ENCODE peak calls at places on chromosomes 13 and 19, in seven cellular contexts. One of them, this sample, is unnamed.

GRCh38 chr13:73201601-73202000 is 142.8 kb downstream of the KLF5 start:
- DNase-seq in fibroblast of pulmonary artery: no peak
- DNase-seq in cardiac muscle cell: no peak
- DNase-seq in kidney tubule cell: peak
- DNase-seq in nephron progenitor cell: no peak
- DNase-seq in mesothelial cell of epicardium: no peak
- DNase-seq in tibial artery: no peak
- DNase-seq in this sample: no peak

GRCh38 chr13:47858678-47859050 is 142.4 kb downstream of the SUCLA2 start:
- DNase-seq in fibroblast of pulmonary artery: peak
- DNase-seq in cardiac muscle cell: no peak
- DNase-seq in kidney tubule cell: no peak
- DNase-seq in nephron progenitor cell: no peak
- DNase-seq in mesothelial cell of epicardium: no peak
- DNase-seq in tibial artery: no peak
- DNase-seq in this sample: no peak

GRCh38 chr13:50697746-50698526 is 145.6 kb downstream of the DLEU7 start:
- DNase-seq in fibroblast of pulmonary artery: no peak
- DNase-seq in cardiac muscle cell: no peak
- DNase-seq in kidney tubule cell: no peak
- DNase-seq in nephron progenitor cell: no peak
- DNase-seq in mesothelial cell of epicardium: no peak
- DNase-seq in tibial artery: no peak
- DNase-seq in this sample: no peak

GRCh38 chr19:44635581-44636438 is 7.9 kb upstream of the PVR start:
- DNase-seq in fibroblast of pulmonary artery: peak
- DNase-seq in cardiac muscle cell: no peak
- DNase-seq in kidney tubule cell: peak
- DNase-seq in nephron progenitor cell: no peak
- DNase-seq in mesothelial cell of epicardium: no peak
- DNase-seq in tibial artery: no peak
- DNase-seq in this sample: no peak

GRCh38 chr19:12840091-12841079 is 2.1 kb downstream of the MAST1 start:
- DNase-seq in fibroblast of pulmonary artery: peak
- DNase-seq in cardiac muscle cell: peak
- DNase-seq in kidney tubule cell: peak
- DNase-seq in nephron progenitor cell: peak
- DNase-seq in mesothelial cell of epicardium: peak
- DNase-seq in tibial artery: no peak
- DNase-seq in this sample: peak

GRCh38 chr19:8046569-8047165 is 5.9 kb upstream of the CCL25 start:
- DNase-seq in fibroblast of pulmonary artery: no peak
- DNase-seq in cardiac muscle cell: no peak
- DNase-seq in kidney tubule cell: no peak
- DNase-seq in nephron progenitor cell: no peak
- DNase-seq in mesothelial cell of epicardium: no peak
- DNase-seq in tibial artery: no peak
- DNase-seq in this sample: no peak

GRCh38 chr13:45691251-45691650 is 10.9 kb upstream of the CBY2 start:
- DNase-seq in fibroblast of pulmonary artery: no peak
- DNase-seq in cardiac muscle cell: no peak
- DNase-seq in kidney tubule cell: no peak
- DNase-seq in nephron progenitor cell: no peak
- DNase-seq in mesothelial cell of epicardium: no peak
- DNase-seq in tibial artery: no peak
- DNase-seq in this sample: no peak

GRCh38 chr19:53647350-53647749 is 15.6 kb downstream of the DPRX start:
- DNase-seq in fibroblast of pulmonary artery: no peak
- DNase-seq in cardiac muscle cell: no peak
- DNase-seq in kidney tubule cell: no peak
- DNase-seq in nephron progenitor cell: no peak
- DNase-seq in mesothelial cell of epicardium: no peak
- DNase-seq in tibial artery: no peak
- DNase-seq in this sample: no peak

GRCh38 chr19:49437231-49437630 is 4.1 kb downstream of the SLC17A7 start:
- DNase-seq in fibroblast of pulmonary artery: no peak
- DNase-seq in cardiac muscle cell: no peak
- DNase-seq in kidney tubule cell: no peak
- DNase-seq in nephron progenitor cell: no peak
- DNase-seq in mesothelial cell of epicardium: no peak
- DNase-seq in tibial artery: no peak
- DNase-seq in this sample: no peak

GRCh38 chr19:51274371-51274770 is 23.5 kb downstream of the SIGLECL1 start:
- DNase-seq in fibroblast of pulmonary artery: no peak
- DNase-seq in cardiac muscle cell: no peak
- DNase-seq in kidney tubule cell: no peak
- DNase-seq in nephron progenitor cell: no peak
- DNase-seq in mesothelial cell of epicardium: no peak
- DNase-seq in tibial artery: no peak
- DNase-seq in this sample: no peak

This sample was measured in iPS DF 6.9.